ENCODE peak calls at places on chromosomes 11 and 22, in nine cellular contexts. F is A549, N is HCT116, R is IMR-90, D is sigmoid colon, V is suprapubic skin, X is vagina, G is adrenal gland, U is heart left ventricle. A is an unnamed sample.
A peak's percentile ranks its signal among the peaks of the same experiment; 100 is the strongest.

GRCh38 chr11:492416-493226 is 14.4 kb downstream of the RNH1 start:
- DNase-seq in N (no peak), F (no peak), R (no peak), D (no peak), G (no peak), U (no peak), V (no peak), X (no peak), A (peak; percentile 72)

GRCh38 chr11:12433571-12434061 is 56.2 kb downstream of the PARVA start:
- DNase-seq in X (no peak), D (peak; percentile 91), G (no peak), U (no peak), R (peak; percentile 98), V (no peak), N (no peak), F (no peak), A (no peak)

GRCh38 chr11:105081412-105082150 is 36.4 kb upstream of the CARD16 start:
- DNase-seq in G (no peak), F (no peak), X (no peak), U (no peak), D (no peak), N (no peak), R (no peak), V (no peak), A (no peak)

GRCh38 chr11:77113382-77114088 is 10.9 kb downstream of the OMP start:
- DNase-seq in D (no peak), U (no peak), N (no peak), X (no peak), V (no peak), G (no peak), F (peak; percentile 52), R (peak; percentile 38), A (peak; percentile 69)

GRCh38 chr11:34243620-34244493 is 114.0 kb downstream of the ABTB2 start:
- DNase-seq in X (no peak), D (no peak), G (no peak), N (peak; percentile 71), U (no peak), R (peak; percentile 77), V (no peak), F (peak; percentile 94), A (no peak)

GRCh38 chr22:41873391-41873790 is 40.5 kb downstream of the SREBF2 start:
- DNase-seq in G (no peak), F (no peak), R (no peak), X (no peak), V (no peak), N (no peak), D (no peak), U (no peak), A (no peak)

GRCh38 chr22:25420925-25421904 is 143.3 kb upstream of the GRK3 start:
- DNase-seq in U (no peak), N (no peak), G (no peak), X (no peak), R (no peak), D (no peak), F (peak; percentile 40), V (no peak), A (no peak)

GRCh38 chr22:19634576-19634975 is 79.7 kb upstream of the SEPTIN5 start:
- DNase-seq in G (no peak), F (no peak), U (no peak), D (peak; percentile 10), N (no peak), V (peak; percentile 67), X (no peak), R (no peak), A (no peak)

GRCh38 chr11:72012897-72013721 is 14.4 kb downstream of the IL18BP start:
- DNase-seq in R (peak; percentile 17), F (peak; percentile 59), V (peak; percentile 89), D (peak; percentile 89), X (no peak), N (no peak), U (peak; percentile 74), G (peak; percentile 62), A (no peak)

GRCh38 chr11:75200531-75200930 is 40.0 kb upstream of the TPBGL start:
- DNase-seq in U (no peak), D (peak; percentile 38), N (no peak), R (no peak), G (no peak), X (no peak), F (no peak), V (no peak), A (no peak)

GRCh38 chr11:1459739-1460395 is 26.7 kb downstream of the MOB2 start:
- DNase-seq in D (no peak), N (no peak), R (no peak), G (no peak), U (no peak), V (no peak), X (no peak), F (no peak), A (no peak)

GRCh38 chr11:113198907-113199660 is 115.3 kb upstream of the TTC12 start:
- DNase-seq in X (no peak), G (no peak), D (no peak), V (no peak), F (peak; percentile 70), N (no peak), U (no peak), R (no peak), A (no peak)

DNA sequence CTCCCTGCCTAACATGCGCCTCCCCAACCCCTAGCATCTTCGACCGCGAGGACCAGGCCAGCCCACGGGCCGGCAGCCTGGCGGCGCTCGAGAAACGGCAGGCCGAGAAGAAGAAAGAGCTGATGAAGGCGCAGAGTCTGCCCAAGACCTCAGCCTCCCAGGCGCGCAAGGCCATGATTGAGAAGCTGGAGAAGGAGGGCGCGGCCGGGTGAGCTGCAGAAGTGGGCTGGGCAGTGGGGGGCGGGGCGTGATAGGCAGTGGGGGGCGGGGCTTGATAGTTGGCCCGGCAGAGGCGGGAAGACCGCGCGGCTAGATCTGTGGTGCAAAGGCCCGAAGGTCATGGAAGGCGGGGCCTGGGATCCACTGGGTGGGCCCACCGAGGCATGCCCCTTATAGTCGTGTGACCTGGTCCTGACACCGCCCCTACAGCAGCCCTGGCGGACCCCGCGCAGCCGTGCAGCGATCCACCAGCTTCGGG is 8.7 kb downstream of the SELENOM start:
- DNase-seq in N (no peak), R (no peak), F (no peak), X (no peak), D (peak; percentile 92), V (no peak), U (peak; percentile 31), G (no peak), A (no peak)
- H3K27ac ChIP-seq in N (no peak overlapping the region), R (peak overlapping the region; percentile 66), F (no peak overlapping the region), X (peak overlapping the region; percentile 98), D (peak overlapping the region; percentile 100), V (peak overlapping the region; percentile 54), U (peak overlapping the region; percentile 25), G (no peak overlapping the region), A (peak overlapping the region; percentile 19)

GRCh38 chr11:65506316-65506769 is 7.5 kb downstream of the MALAT1 start:
- DNase-seq in F (no peak), R (no peak), N (no peak), D (no peak), X (no peak), V (no peak), U (no peak), G (no peak), A (no peak)

GRCh38 chr11:65504671-65505433 is 6.0 kb downstream of the MALAT1 start:
- DNase-seq in N (no peak), F (peak; percentile 54), U (no peak), G (no peak), R (peak; percentile 46), V (no peak), D (peak; percentile 59), X (no peak), A (peak; percentile 36)

GRCh38 chr11:65503923-65504670 is 5.3 kb downstream of the MALAT1 start:
- DNase-seq in V (no peak), F (peak; percentile 70), R (peak; percentile 59), N (no peak), D (peak; percentile 56), G (no peak), X (no peak), U (no peak), A (no peak)

GRCh38 chr11:65505434-65506315 is 6.8 kb downstream of the MALAT1 start:
- DNase-seq in V (no peak), G (no peak), X (no peak), N (no peak), U (no peak), D (peak; percentile 70), R (peak; percentile 52), F (peak; percentile 44), A (no peak)

GRCh38 chr11:65506770-65507485 is 8.1 kb downstream of the MALAT1 start:
- DNase-seq in N (peak; percentile 91), D (peak; percentile 85), V (no peak), F (no peak), X (no peak), U (peak; percentile 38), R (peak; percentile 95), G (peak; percentile 78), A (no peak)
- TF ChIP-seq POLR2A in N (peak; percentile 54), D (peak; percentile 27), V (peak; percentile 16), F (peak; percentile 20), X (no peak), U (peak; percentile 35), R (no peak), G (peak; percentile 78), A (peak; percentile 13)

GRCh38 chr11:57413681-57414080 is 13.2 kb downstream of the SLC43A3 start:
- DNase-seq in D (no peak), N (no peak), F (no peak), U (no peak), R (no peak), V (no peak), X (no peak), G (no peak), A (no peak)

GRCh38 chr11:57421066-57421465 is 5.9 kb downstream of the SLC43A3 start:
- DNase-seq in V (no peak), X (no peak), R (no peak), F (no peak), D (no peak), U (no peak), N (no peak), G (no peak), A (no peak)

GRCh38 chr11:57417056-57417455 is 9.9 kb downstream of the SLC43A3 start:
- DNase-seq in X (no peak), N (no peak), G (no peak), R (peak; percentile 48), F (no peak), U (no peak), V (no peak), D (peak; percentile 70), A (no peak)

GRCh38 chr11:57414612-57415212 is 12.2 kb downstream of the SLC43A3 start:
- DNase-seq in U (no peak), X (no peak), R (no peak), V (no peak), G (no peak), D (no peak), F (no peak), N (no peak), A (no peak)

DNA sequence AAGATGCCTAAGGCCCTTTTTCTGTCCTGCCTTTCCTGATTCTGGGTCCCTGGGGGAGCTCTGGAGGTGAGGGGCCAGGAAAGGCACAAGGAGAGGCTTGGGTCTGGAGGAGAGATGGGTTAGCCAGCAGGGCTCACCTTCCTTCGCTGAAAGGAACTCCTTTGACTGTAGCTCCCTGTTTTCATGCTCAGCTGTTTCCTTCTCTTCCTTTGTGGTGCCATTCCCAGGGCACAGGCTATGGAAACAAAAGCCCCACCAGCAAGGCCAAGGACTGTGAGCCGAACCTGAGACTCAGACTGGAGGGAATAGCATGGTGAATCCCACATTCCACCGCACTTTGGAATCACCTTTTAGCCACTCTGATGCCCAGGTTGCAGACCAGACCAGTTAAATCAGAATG is 10.5 kb downstream of the SLC43A3 start:
- DNase-seq in F (no peak), N (no peak), X (no peak), G (no peak), R (no peak), U (no peak), D (no peak), V (no peak), A (no peak)
- H3K27ac ChIP-seq in F (no peak overlapping the region), N (no peak overlapping the region), X (no peak overlapping the region), G (no peak overlapping the region), R (no peak overlapping the region), U (no peak overlapping the region), D (no peak overlapping the region), V (no peak overlapping the region), A (no peak overlapping the region)

GRCh38 chr22:49829044-49829719 is 1.5 kb upstream of the BRD1 start:
- DNase-seq in G (no peak), F (no peak), V (no peak), D (no peak), X (no peak), U (no peak), N (no peak), R (no peak), A (no peak)
- TF ChIP-seq POLR2A in G (no peak), F (no peak), V (no peak), D (no peak), X (no peak), U (no peak), N (no peak), R (no peak), A (no peak)

A was measured in Peyer's patch.